ENCODE peak calls at places on chromosomes 6 and 20, in nine cellular contexts. P is fibroblast of the conjunctiva; W is uterus; M is left ventricle myocardium inferior; X is stimulated activated CD4-positive, alpha-beta T cell treated with anti-CD3 and anti-CD28 coated beads, Interleukin-1b, Interleukin-23, amount 100 ng/mL, for 4 hours; Y is HuH-7.5; Z is HTR-8/SVneo; V is NCI-H1105; A is activated CD8-positive, alpha-beta T cell treated with anti-CD3 and anti-CD28 coated beads for 36 hours. Q is an unnamed sample.
A peak's percentile ranks its signal among the peaks of the same experiment; 100 is the strongest.

GRCh38 chr20:51985753-51986152 is 183.4 kb upstream of the SALL4 start:
- DNase-seq in A (no peak), P (no peak), M (no peak), X (no peak), Y (no peak), W (no peak), V (no peak), Z (no peak), Q (no peak)

GRCh38 chr6:168370310-168370991 is 50.9 kb upstream of the DACT2 start:
- DNase-seq in V (peak; percentile 64), W (peak; percentile 84), A (peak; percentile 75), M (peak; percentile 77), Y (peak; percentile 89), Z (peak; percentile 56), P (no peak), X (peak; percentile 58), Q (peak; percentile 20)

GRCh38 chr6:50850223-50850751 is 31.6 kb downstream of the TFAP2B start:
- DNase-seq in A (no peak), Y (peak; percentile 66), V (peak; percentile 43), Z (no peak), P (peak; percentile 61), X (no peak), M (no peak), W (no peak), Q (no peak)

GRCh38 chr20:49846206-49846807 is 33.7 kb downstream of the SLC9A8 start:
- DNase-seq in Z (peak; percentile 92), V (peak; percentile 51), W (peak; percentile 56), P (no peak), M (no peak), A (peak; percentile 72), X (peak; percentile 55), Y (peak; percentile 47), Q (peak; percentile 67)

GRCh38 chr20:10332656-10333421 is 101.2 kb downstream of the MKKS start:
- DNase-seq in V (no peak), W (no peak), A (no peak), Z (no peak), Y (no peak), M (no peak), X (no peak), P (peak; percentile 83), Q (no peak)

GRCh38 chr6:10659697-10660348 is 34.6 kb downstream of the C6orf52 start:
- DNase-seq in M (peak; percentile 16), X (no peak), Y (no peak), P (no peak), W (no peak), A (no peak), Z (no peak), V (peak; percentile 5), Q (no peak)

GRCh38 chr20:58659841-58660240 is 8.8 kb downstream of the STX16 start:
- DNase-seq in W (no peak), A (peak; percentile 35), Y (no peak), M (no peak), X (no peak), P (no peak), Z (no peak), V (no peak), Q (peak; percentile 74)

GRCh38 chr6:107743311-107743710 is 80.8 kb downstream of the SCML4 start:
- DNase-seq in M (no peak), Y (no peak), A (no peak), Z (no peak), W (no peak), V (no peak), P (no peak), X (no peak), Q (no peak)

GRCh38 chr6:112407191-112407590 is 60.1 kb downstream of the RFPL4B start:
- DNase-seq in X (no peak), W (no peak), Z (no peak), A (no peak), M (no peak), Y (no peak), V (peak; percentile 82), P (no peak), Q (no peak)